ENCODE peak calls at places on chromosomes 3 and 15, in ten cellular contexts. L is astrocyte; J is CD8-positive, alpha-beta T cell; W is PC-9; X is fibroblast of lung; S is cardiac muscle cell; I is heart left ventricle; U is ovary; Q is endothelial cell; Z is heart right ventricle. G is an unnamed sample.

GRCh38 chr15:74950078-74951000 is 6.2 kb downstream of the RPP25 start:
- DNase-seq in L (peak), J (peak), W (peak), X (peak), S (peak), I (peak), U (peak), Q (peak), Z (peak), G (peak)

GRCh38 chr3:14431928-14432834 is 29.8 kb downstream of the SLC6A6 start:
- DNase-seq in L (peak), J (peak), W (peak), X (peak), S (peak), I (peak), U (no peak), Q (peak), Z (peak), G (peak)

GRCh38 chr3:13419356-13420050 is 619 bp downstream of the NUP210 start:
- DNase-seq in L (no peak), J (peak), W (no peak), X (no peak), S (peak), I (peak), U (no peak), Q (peak), Z (no peak), G (peak)

GRCh38 chr3:120693439-120694172 is 11.6 kb upstream of the HGD start:
- DNase-seq in L (peak), J (no peak), W (peak), X (peak), S (no peak), I (no peak), U (no peak), Q (no peak), Z (no peak), G (no peak)

GRCh38 chr15:78177447-78177873 is 28.3 kb downstream of the IDH3A start:
- DNase-seq in L (no peak), J (no peak), W (no peak), X (peak), S (peak), I (peak), U (no peak), Q (peak), Z (peak), G (peak)

GRCh38 chr3:101936419-101937331 is 87.4 kb downstream of the NFKBIZ start:
- DNase-seq in L (peak), J (no peak), W (peak), X (peak), S (no peak), I (no peak), U (no peak), Q (no peak), Z (no peak), G (no peak)

GRCh38 chr3:149009732-149010131 is 18.4 kb downstream of the GYG1 start:
- DNase-seq in L (no peak), J (peak), W (no peak), X (no peak), S (no peak), I (no peak), U (no peak), Q (no peak), Z (no peak), G (no peak)

GRCh38 chr15:40776537-40777141 is 6.9 kb downstream of the C15orf62 start:
- DNase-seq in L (peak), J (peak), W (peak), X (peak), S (no peak), I (no peak), U (no peak), Q (no peak), Z (no peak), G (peak)

GRCh38 chr3:117349566-117349965 is 640.0 kb downstream of the TUSC7 start:
- DNase-seq in L (no peak), J (no peak), W (no peak), X (no peak), S (no peak), I (no peak), U (no peak), Q (no peak), Z (no peak), G (no peak)

GRCh38 chr3:23746473-23746872 is 59.3 kb upstream of the UBE2E1 start:
- DNase-seq in L (no peak), J (no peak), W (no peak), X (no peak), S (no peak), I (no peak), U (no peak), Q (no peak), Z (no peak), G (no peak)

GRCh38 chr3:66797916-66798560 is 200.1 kb upstream of the KBTBD8 start:
- DNase-seq in L (peak), J (no peak), W (no peak), X (peak), S (peak), I (peak), U (peak), Q (peak), Z (peak), G (no peak)

GRCh38 chr3:41241159-41241558 is 41.9 kb downstream of the CTNNB1 start:
- DNase-seq in L (no peak), J (no peak), W (no peak), X (no peak), S (no peak), I (no peak), U (no peak), Q (no peak), Z (no peak), G (no peak)

GRCh38 chr3:178233371-178233770 is 302.9 kb upstream of the KCNMB2 start:
- DNase-seq in L (no peak), J (no peak), W (no peak), X (no peak), S (no peak), I (no peak), U (no peak), Q (no peak), Z (no peak), G (no peak)

GRCh38 chr15:51168700-51169099 is 74.0 kb upstream of the TNFAIP8L3 start:
- DNase-seq in L (no peak), J (no peak), W (no peak), X (peak), S (no peak), I (no peak), U (no peak), Q (no peak), Z (no peak), G (no peak)

GRCh38 chr3:32577174-32577573 is 6.5 kb upstream of the DYNC1LI1 start:
- DNase-seq in L (no peak), J (no peak), W (no peak), X (no peak), S (no peak), I (no peak), U (no peak), Q (no peak), Z (peak), G (no peak)
- TF ChIP-seq CTCF in L (no peak), J (no peak), W (no peak), X (no peak), S (no peak), I (no peak), U (no peak), Q (no peak), Z (no peak), G (no peak)

GRCh38 chr15:92886229-92886628 is 13.9 kb upstream of the CHD2 start:
- DNase-seq in L (no peak), J (no peak), W (no peak), X (no peak), S (no peak), I (no peak), U (no peak), Q (no peak), Z (no peak), G (no peak)
- TF ChIP-seq CTCF in L (no peak), J (no peak), W (no peak), X (no peak), S (no peak), I (no peak), U (no peak), Q (no peak), Z (no peak), G (no peak)

GRCh38 chr15:36691596-36691995 is 112.2 kb downstream of the CDIN1 start:
- DNase-seq in L (no peak), J (no peak), W (no peak), X (no peak), S (no peak), I (no peak), U (no peak), Q (no peak), Z (no peak), G (no peak)
- TF ChIP-seq CTCF in L (no peak), J (no peak), W (no peak), X (no peak), S (no peak), I (no peak), U (no peak), Q (no peak), Z (no peak), G (no peak)

DNA sequence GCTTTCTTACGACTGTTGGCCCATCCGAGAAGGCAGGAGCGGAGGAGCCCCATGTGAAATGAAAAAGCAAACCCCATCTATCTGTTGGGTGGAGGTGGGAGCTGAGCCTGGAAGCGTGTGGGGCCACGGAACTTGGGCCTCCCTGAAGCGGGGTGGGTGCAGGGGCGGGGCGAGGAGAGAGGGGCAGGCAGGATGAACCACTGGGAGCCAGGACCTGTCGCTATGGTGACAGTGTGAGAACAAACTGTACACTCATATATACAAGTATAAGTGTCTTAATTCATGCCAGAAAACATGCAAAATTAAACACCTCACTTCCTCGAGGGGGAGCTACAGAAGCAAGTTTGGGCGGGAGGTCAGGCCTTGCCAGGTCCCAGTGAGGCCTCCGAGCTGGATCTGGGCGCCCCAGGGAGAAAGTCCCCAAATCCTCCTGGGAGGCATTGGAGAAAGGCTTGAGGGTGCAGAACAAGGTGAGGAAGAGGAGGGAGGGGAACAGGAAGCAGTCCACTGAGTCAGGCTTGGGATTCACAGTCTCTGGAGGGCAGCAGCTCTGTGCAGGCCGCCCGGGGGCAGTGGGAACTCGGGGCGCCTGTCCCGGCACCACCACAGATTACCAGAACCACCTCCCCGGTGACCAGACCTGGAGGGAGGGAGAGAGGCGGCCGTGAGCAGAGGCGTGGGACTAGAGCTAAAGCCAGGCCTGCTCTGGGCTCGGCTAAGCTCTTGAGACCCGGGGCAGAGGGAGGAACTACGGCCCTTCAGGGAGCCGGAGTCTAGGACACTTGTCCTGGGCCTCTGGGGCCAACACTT is 34.8 kb downstream of the RBPMS2 start:
- DNase-seq in L (peak), J (no peak), W (no peak), X (peak), S (no peak), I (peak), U (peak), Q (no peak), Z (peak), G (peak)
- TF ChIP-seq CTCF in L (peak), J (no peak), W (no peak), X (peak), S (peak), I (no peak), U (no peak), Q (no peak), Z (peak), G (no peak)

GRCh38 chr3:46926039-46926438 is 48.5 kb downstream of the PTH1R start:
- DNase-seq in L (peak), J (no peak), W (no peak), X (peak), S (no peak), I (no peak), U (peak), Q (no peak), Z (no peak), G (no peak)
- TF ChIP-seq CTCF in L (no peak), J (no peak), W (no peak), X (no peak), S (no peak), I (no peak), U (no peak), Q (no peak), Z (no peak), G (no peak)

DNA sequence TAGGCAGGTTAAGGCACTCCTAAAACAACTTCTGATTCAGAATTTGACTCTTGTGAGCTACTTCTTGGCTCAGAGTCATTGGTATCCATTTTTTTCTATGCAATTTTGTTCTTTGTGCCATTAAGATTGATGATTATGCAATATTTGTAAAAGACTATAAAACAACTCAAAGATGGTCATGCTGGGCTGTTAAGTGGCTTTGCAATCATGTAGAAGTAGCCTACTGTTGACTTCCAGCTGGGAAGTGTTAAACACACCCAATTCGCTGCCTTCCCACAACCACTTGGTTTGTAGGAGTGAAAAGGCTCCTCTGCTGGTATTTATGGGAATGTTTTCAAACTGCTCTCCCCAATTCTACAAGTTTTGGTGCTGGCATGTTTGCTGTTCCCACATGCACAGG is 74.7 kb upstream of the COL6A6 start:
- DNase-seq in L (no peak), J (no peak), W (no peak), X (peak), S (no peak), I (no peak), U (no peak), Q (no peak), Z (no peak), G (no peak)
- TF ChIP-seq CTCF in L (no peak), J (no peak), W (no peak), X (no peak), S (no peak), I (no peak), U (no peak), Q (no peak), Z (no peak), G (no peak)

DNA sequence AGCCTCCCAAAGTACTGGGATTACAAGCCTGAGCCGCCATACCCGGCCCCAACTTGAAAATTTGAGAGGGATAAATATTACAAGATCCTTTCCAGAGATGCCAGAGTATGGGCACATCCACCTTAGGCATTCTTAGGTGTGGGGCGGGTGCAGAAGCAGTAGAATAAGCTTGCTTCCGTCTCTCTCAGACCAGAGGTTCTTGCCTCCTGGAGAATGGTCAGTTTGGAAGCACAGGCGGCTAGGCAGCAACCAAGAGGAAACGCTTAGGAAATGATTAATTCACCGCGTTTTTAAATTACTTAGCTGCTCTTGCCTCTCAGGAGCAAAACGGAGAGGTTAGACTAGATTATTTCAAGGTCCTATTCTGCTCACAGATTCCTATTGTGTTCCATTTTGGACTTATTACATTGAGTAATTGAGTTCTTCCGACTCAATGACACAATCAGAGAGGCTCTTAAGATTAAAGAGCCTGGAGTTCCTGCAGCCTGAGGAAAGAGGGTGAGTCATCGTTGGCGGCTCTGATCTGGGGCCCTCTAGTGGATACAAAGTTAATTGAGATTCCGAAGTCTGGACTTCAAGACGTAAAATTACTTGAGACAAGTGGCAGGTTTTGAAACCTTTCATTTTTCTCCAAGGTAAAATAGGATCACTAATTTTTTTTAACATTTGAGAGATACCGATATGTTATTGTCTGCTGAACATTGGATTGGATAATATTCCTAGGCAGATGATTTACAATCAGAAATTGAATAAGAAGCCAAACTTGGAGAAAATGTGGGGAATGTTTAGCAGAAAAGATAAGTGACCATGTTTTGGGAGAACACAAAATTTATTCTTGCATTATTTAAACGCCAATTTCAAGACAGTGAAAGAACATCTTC is 5.8 kb upstream of the TOPAZ1 start:
- DNase-seq in L (peak), J (peak), W (peak), X (peak), S (peak), I (peak), U (no peak), Q (peak), Z (peak), G (peak)
- TF ChIP-seq CTCF in L (peak), J (peak), W (peak), X (peak), S (peak), I (peak), U (peak), Q (peak), Z (peak), G (peak)